ENCODE peak calls at places on chromosomes 16 and 17, in nine cellular contexts. Q, I, C, A, B, S, L, H and Z are unnamed samples.

GRCh38 chr16:69796285-69797118 is 34.4 kb downstream of the WWP2 start:
- DNase-seq in H (no peak), L (peak; percentile 56), A (no peak), C (peak; percentile 61), S (peak; percentile 56), I (peak; percentile 10), Q (no peak), B (peak; percentile 72), Z (no peak)

GRCh38 chr17:51373489-51374194 is 113.3 kb downstream of the UTP18 start:
- DNase-seq in B (no peak), H (no peak), I (no peak), Q (no peak), L (no peak), S (no peak), A (no peak), C (no peak), Z (no peak)

GRCh38 chr17:17685775-17686291 is 4.6 kb downstream of the RAI1 start:
- DNase-seq in C (no peak), H (no peak), Q (no peak), A (no peak), S (no peak), I (no peak), L (peak; percentile 23), B (no peak), Z (no peak)

GRCh38 chr17:2108170-2108569 is 53.3 kb downstream of the HIC1 start:
- DNase-seq in A (no peak), Q (no peak), S (no peak), H (no peak), L (no peak), B (no peak), C (no peak), I (no peak), Z (no peak)

GRCh38 chr17:66451188-66452149 is 149.1 kb downstream of the PRKCA start:
- DNase-seq in I (no peak), L (no peak), A (no peak), B (no peak), H (no peak), C (peak; percentile 63), S (no peak), Q (no peak), Z (no peak)

GRCh38 chr16:64311241-64311640 is 810.6 kb downstream of the CDH11 start:
- DNase-seq in A (no peak), C (no peak), I (no peak), S (no peak), H (no peak), Q (no peak), L (no peak), B (no peak), Z (no peak)

GRCh38 chr16:85372627-85373372 is 240.3 kb upstream of the GSE1 start:
- DNase-seq in S (no peak), A (no peak), B (no peak), H (no peak), Q (no peak), I (peak; percentile 7), C (peak; percentile 69), L (no peak), Z (no peak)

GRCh38 chr17:7513850-7514419 is 29.8 kb downstream of the POLR2A start:
- DNase-seq in H (no peak), A (no peak), S (no peak), L (no peak), C (no peak), I (no peak), Q (no peak), B (no peak), Z (no peak)

GRCh38 chr16:14300631-14301149 is 229.6 kb downstream of the MRTFB start:
- DNase-seq in C (peak; percentile 64), B (peak; percentile 85), H (peak; percentile 76), L (peak; percentile 71), S (peak; percentile 83), A (peak; percentile 26), I (peak; percentile 38), Q (peak; percentile 75), Z (peak; percentile 48)

GRCh38 chr16:58129097-58129936 is at the start of gene CFAP20:
- DNase-seq in A (peak; percentile 95), I (peak; percentile 97), H (peak; percentile 98), Q (peak; percentile 98), S (peak; percentile 92), C (peak; percentile 96), B (peak; percentile 100), L (peak; percentile 98), Z (peak; percentile 99)

GRCh38 chr17:17491546-17491988 is 4.6 kb downstream of the RASD1 start:
- DNase-seq in L (no peak), I (no peak), A (peak; percentile 93), C (no peak), H (no peak), Q (no peak), B (no peak), S (no peak), Z (peak; percentile 89)

GRCh38 chr17:1779571-1780074 is 17.8 kb downstream of the SERPINF1 start:
- DNase-seq in H (peak; percentile 82), B (no peak), L (no peak), Q (peak; percentile 84), I (no peak), S (no peak), C (no peak), A (peak; percentile 36), Z (no peak)

GRCh38 chr16:75624921-75625334 is 1.8 kb upstream of the ADAT1 start:
- DNase-seq in B (no peak), S (no peak), H (no peak), C (peak; percentile 45), Q (no peak), A (no peak), I (no peak), L (no peak), Z (no peak)

GRCh38 chr16:68286153-68287074 is 22.1 kb downstream of the SLC7A6 start:
- DNase-seq in Q (no peak), L (no peak), B (no peak), H (no peak), A (no peak), I (peak; percentile 38), S (peak; percentile 35), C (no peak), Z (no peak)

GRCh38 chr16:8655184-8655717 is 19.2 kb upstream of the ABAT start:
- DNase-seq in A (no peak), L (peak; percentile 9), C (peak; percentile 17), S (peak; percentile 55), Q (no peak), I (no peak), H (no peak), B (peak; percentile 20), Z (no peak)

GRCh38 chr17:16281351-16281750 is 64.3 kb downstream of the PIGL start:
- DNase-seq in H (no peak), S (no peak), C (no peak), B (no peak), I (no peak), A (no peak), L (no peak), Q (no peak), Z (no peak)

GRCh38 chr17:79980246-79981043 is 55.2 kb downstream of the TBC1D16 start:
- DNase-seq in A (no peak), H (no peak), Q (peak; percentile 31), I (no peak), B (no peak), L (no peak), C (no peak), S (no peak), Z (no peak)

GRCh38 chr17:7435676-7436555 is 681 bp downstream of the TMEM102 start:
- DNase-seq in C (peak; percentile 57), L (peak; percentile 34), S (peak; percentile 73), B (peak; percentile 38), A (peak; percentile 36), I (peak; percentile 29), H (peak; percentile 71), Q (no peak), Z (no peak)

GRCh38 chr17:65588194-65588808 is 26.9 kb upstream of the AXIN2 start:
- DNase-seq in B (peak; percentile 30), S (no peak), I (no peak), A (no peak), C (no peak), L (peak; percentile 25), Q (no peak), H (peak; percentile 66), Z (no peak)

GRCh38 chr17:31494259-31495048 is 103.0 kb downstream of the RAB11FIP4 start:
- DNase-seq in Q (no peak), S (peak; percentile 73), I (peak; percentile 65), L (no peak), H (no peak), B (no peak), C (no peak), A (no peak), Z (no peak)

GRCh38 chr17:27453466-27453865 is 2.8 kb upstream of the KSR1 start:
- DNase-seq in H (no peak), A (no peak), S (no peak), Q (no peak), L (no peak), C (no peak), B (no peak), I (no peak), Z (no peak)

GRCh38 chr16:679808-680624 is at the start of gene STUB1:
- DNase-seq in B (peak; percentile 86), S (peak; percentile 94), I (peak; percentile 85), A (peak; percentile 48), H (peak; percentile 91), C (peak; percentile 88), L (peak; percentile 92), Q (peak; percentile 93), Z (peak; percentile 28)

GRCh38 chr16:11791144-11791828 is 5.8 kb downstream of the ZC3H7A start:
- DNase-seq in Q (no peak), S (no peak), B (no peak), H (no peak), I (no peak), L (no peak), A (no peak), C (no peak), Z (no peak)

GRCh38 chr16:21599994-21600773 is 807 bp downstream of the METTL9 start:
- DNase-seq in L (no peak), S (peak; percentile 41), Q (no peak), C (peak; percentile 33), B (no peak), H (no peak), A (peak; percentile 3), I (no peak), Z (no peak)

GRCh38 chr17:73719588-73720071 is 75.4 kb upstream of the SDK2 start:
- DNase-seq in Q (no peak), S (no peak), C (no peak), L (no peak), I (no peak), A (no peak), B (no peak), H (peak; percentile 66), Z (peak; percentile 97)

GRCh38 chr16:4290236-4290830 is 17.5 kb upstream of the TFAP4 start:
- DNase-seq in C (no peak), A (no peak), Q (no peak), H (no peak), I (no peak), S (no peak), L (no peak), B (peak; percentile 87), Z (no peak)

GRCh38 chr16:80198265-80198994 is 342.4 kb upstream of the DYNLRB2 start:
- DNase-seq in L (no peak), C (no peak), S (no peak), A (no peak), I (no peak), H (no peak), B (no peak), Q (no peak), Z (peak; percentile 7)

GRCh38 chr16:68645494-68646388 is 631 bp downstream of the CDH3 start:
- DNase-seq in B (no peak), L (no peak), H (no peak), Q (peak; percentile 75), I (no peak), C (no peak), A (no peak), S (no peak), Z (no peak)

GRCh38 chr17:9192010-9192409 is 170.7 kb downstream of the NTN1 start:
- DNase-seq in A (peak; percentile 34), Q (no peak), C (no peak), H (no peak), L (no peak), S (no peak), B (no peak), I (no peak), Z (no peak)

GRCh38 chr16:53257001-53257400 is 177.3 kb upstream of the RBL2 start:
- DNase-seq in L (no peak), H (no peak), S (no peak), B (no peak), Q (no peak), A (no peak), I (no peak), C (no peak), Z (no peak)

GRCh38 chr17:40637931-40638330 is 9.7 kb downstream of the SMARCE1 start:
- DNase-seq in Q (no peak), A (no peak), I (no peak), S (no peak), C (no peak), L (no peak), H (no peak), B (no peak), Z (no peak)